ENCODE peak calls at places on chromosome 6, in nine cellular contexts. S is NCI-H1694 treated with DMSO at 0.1 percent for 48 hours; R is endothelial cell; Y is M059J; J is heart left ventricle; O is activated T-helper 1 cell treated with anti-CD3 and anti-CD28 coated beads, Interleukin-12 subunit alpha, Interleukin-12 subunit beta, Interleukin-2, Interleukin-4 antibody, amounts not matched to agents 30 ng/mL and 10 ng/mL and 1 ng/mL, durations not matched to agents 14 hours and 24 hours and 36 hours; D is stimulated activated naive CD8-positive, alpha-beta T cell treated with anti-CD3 and anti-CD28 coated beads, Interleukin-15, Interleukin-2, amounts not matched to agents 100 U/mL and 50 U/mL, for 24 hours; E is CMK; F is LoVo. M is an unnamed sample.

GRCh38 chr6:133896344-133896721 is 7.4 kb downstream of the TCF21 start:
- DNase-seq in S (no peak), R (no peak), Y (peak), J (no peak), O (no peak), D (no peak), E (no peak), F (peak), M (no peak)

GRCh38 chr6:52371656-52372151 is 9.8 kb downstream of the PAQR8 start:
- DNase-seq in S (no peak), R (no peak), Y (no peak), J (no peak), O (no peak), D (no peak), E (no peak), F (no peak), M (no peak)

GRCh38 chr6:154343473-154344308 is 12.9 kb downstream of the IPCEF1 start:
- DNase-seq in S (no peak), R (no peak), Y (peak), J (peak), O (no peak), D (no peak), E (peak), F (no peak), M (no peak)

GRCh38 chr6:132115714-132116366 is 164.7 kb upstream of the CCN2 start:
- DNase-seq in S (no peak), R (no peak), Y (peak), J (no peak), O (no peak), D (no peak), E (no peak), F (no peak), M (no peak)

GRCh38 chr6:45626087-45626891 is 248.6 kb upstream of the SUPT3H start:
- DNase-seq in S (no peak), R (no peak), Y (peak), J (no peak), O (no peak), D (peak), E (no peak), F (no peak), M (no peak)

GRCh38 chr6:11172501-11173337 is 59.7 kb downstream of the NEDD9 start:
- DNase-seq in S (peak), R (peak), Y (peak), J (peak), O (peak), D (peak), E (no peak), F (peak), M (peak)

GRCh38 chr6:161341638-161342037 is 67.8 kb upstream of the AGPAT4 start:
- DNase-seq in S (no peak), R (no peak), Y (no peak), J (no peak), O (no peak), D (no peak), E (no peak), F (no peak), M (no peak)

GRCh38 chr6:13135152-13135551 is 193.2 kb downstream of the TBC1D7 start:
- DNase-seq in S (no peak), R (no peak), Y (no peak), J (no peak), O (no peak), D (no peak), E (no peak), F (no peak), M (no peak)

GRCh38 chr6:38775870-38776269 is 60.8 kb downstream of the DNAH8 start:
- DNase-seq in S (no peak), R (no peak), Y (no peak), J (no peak), O (no peak), D (no peak), E (no peak), F (no peak), M (no peak)

GRCh38 chr6:46325561-46326525 is 155.1 kb upstream of the ENPP5 start:
- DNase-seq in S (no peak), R (no peak), Y (peak), J (no peak), O (peak), D (no peak), E (no peak), F (no peak), M (no peak)

GRCh38 chr6:75747985-75748742 is 875 bp upstream of the MYO6 start:
- DNase-seq in S (no peak), R (no peak), Y (no peak), J (no peak), O (no peak), D (no peak), E (no peak), F (peak), M (no peak)

GRCh38 chr6:2245954-2246863 is 804 bp upstream of the GMDS start:
- DNase-seq in S (peak), R (peak), Y (peak), J (peak), O (peak), D (peak), E (no peak), F (peak), M (no peak)

GRCh38 chr6:134539865-134540323 is 222.0 kb upstream of the SGK1 start:
- DNase-seq in S (no peak), R (peak), Y (peak), J (peak), O (no peak), D (no peak), E (peak), F (no peak), M (no peak)

GRCh38 chr6:104957301-104958177 is 632 bp downstream of the LIN28B start:
- DNase-seq in S (no peak), R (peak), Y (no peak), J (no peak), O (no peak), D (no peak), E (no peak), F (no peak), M (no peak)